ENCODE peak calls at places on chromosomes 12 and 14, in eight cellular contexts. D, Q, E, T, P, H, Z and F are unnamed samples.

GRCh38 chr14:104214411-104214810 is 76.0 kb downstream of the KIF26A start:
- DNase-seq in Z (no peak), Q (no peak), E (no peak), P (no peak), T (no peak), H (no peak), D (no peak), F (no peak)

GRCh38 chr14:68137704-68138619 is 318.4 kb downstream of the RAD51B start:
- DNase-seq in P (peak), T (peak), D (peak), Z (peak), Q (no peak), H (no peak), E (peak), F (peak)

GRCh38 chr14:100028990-100029677 is 36.1 kb upstream of the EVL start:
- DNase-seq in Z (no peak), D (no peak), E (no peak), H (no peak), Q (no peak), P (no peak), T (peak), F (no peak)

GRCh38 chr12:114408415-114408814 is 2.5 kb upstream of the TBX5 start:
- DNase-seq in Z (no peak), D (no peak), T (no peak), E (no peak), Q (no peak), H (no peak), P (no peak), F (no peak)

GRCh38 chr12:76964784-76965571 is 86.2 kb upstream of the CSRP2 start:
- DNase-seq in Q (no peak), D (no peak), H (no peak), P (no peak), T (peak), E (no peak), Z (no peak), F (no peak)

GRCh38 chr14:68939893-68940613 is 39.0 kb downstream of the ACTN1 start:
- DNase-seq in Q (no peak), T (peak), P (no peak), E (no peak), Z (peak), H (peak), D (no peak), F (peak)

GRCh38 chr12:78328524-78328923 is 497.8 kb downstream of the NAV3 start:
- DNase-seq in T (no peak), P (no peak), E (no peak), H (no peak), D (no peak), Q (no peak), Z (no peak), F (no peak)

GRCh38 chr14:21476526-21476924 is 234 bp downstream of the RAB2B start:
- DNase-seq in Q (no peak), Z (no peak), H (no peak), E (peak), P (no peak), T (no peak), D (peak), F (peak)

GRCh38 chr14:42028607-42029006 is 421.9 kb downstream of the LRFN5 start:
- DNase-seq in T (no peak), Z (no peak), E (no peak), H (no peak), Q (no peak), P (no peak), D (no peak), F (no peak)

GRCh38 chr14:104078031-104078455 is 7.5 kb upstream of the ASPG start:
- DNase-seq in T (peak), D (peak), E (peak), P (peak), Q (peak), Z (peak), H (peak), F (no peak)

GRCh38 chr12:84508943-84509342 is 403.7 kb downstream of the SLC6A15 start:
- DNase-seq in Q (peak), P (peak), Z (no peak), H (no peak), T (no peak), D (no peak), E (no peak), F (no peak)

GRCh38 chr12:102343361-102344121 is 136.8 kb downstream of the IGF1 start:
- DNase-seq in D (no peak), Q (no peak), E (no peak), H (no peak), Z (no peak), T (no peak), P (no peak), F (no peak)

GRCh38 chr14:101237241-101237616 is 324.1 kb upstream of the DIO3 start:
- DNase-seq in P (no peak), T (no peak), H (no peak), E (no peak), D (no peak), Z (no peak), Q (no peak), F (no peak)

GRCh38 chr12:95546491-95546813 is 4.8 kb downstream of the USP44 start:
- DNase-seq in D (no peak), Z (no peak), Q (no peak), E (no peak), H (no peak), T (peak), P (no peak), F (no peak)

GRCh38 chr14:64801800-64802199 is 77.9 kb downstream of the SPTB start:
- DNase-seq in Z (no peak), D (no peak), H (no peak), T (peak), E (peak), P (peak), Q (no peak), F (no peak)

GRCh38 chr14:89621009-89621421 is 204.0 kb upstream of the FOXN3 start:
- DNase-seq in T (no peak), H (no peak), Q (no peak), Z (no peak), E (peak), D (no peak), P (no peak), F (no peak)

GRCh38 chr12:47884501-47884900 is 20.3 kb downstream of the VDR start:
- DNase-seq in E (no peak), P (no peak), Q (no peak), Z (no peak), T (no peak), H (no peak), D (no peak), F (no peak)

GRCh38 chr12:2974560-2974971 is 15.4 kb downstream of the TEAD4 start:
- DNase-seq in P (no peak), T (peak), E (no peak), Z (no peak), Q (no peak), H (no peak), D (no peak), F (no peak)

GRCh38 chr12:86331457-86331856 is 75.3 kb upstream of the MGAT4C start:
- DNase-seq in P (no peak), T (no peak), Q (no peak), Z (no peak), H (no peak), E (no peak), D (no peak), F (no peak)

GRCh38 chr12:6684609-6685008 is 4.6 kb downstream of the ZNF384 start:
- DNase-seq in E (peak), Q (no peak), P (peak), Z (no peak), H (no peak), D (peak), T (peak), F (no peak)

GRCh38 chr14:27256805-27257204 is 659.0 kb upstream of the NOVA1 start:
- DNase-seq in Q (no peak), D (no peak), P (no peak), E (no peak), T (no peak), Z (no peak), H (no peak), F (no peak)

GRCh38 chr12:120712654-120713053 is 2.4 kb downstream of the UNC119B start:
- DNase-seq in D (no peak), E (no peak), Z (no peak), P (no peak), Q (no peak), H (no peak), T (no peak), F (no peak)

GRCh38 chr12:70774055-70774454 is 136.8 kb upstream of the PTPRB start:
- DNase-seq in E (no peak), Q (no peak), P (peak), T (no peak), Z (peak), H (no peak), D (no peak), F (no peak)

GRCh38 chr12:106892075-106892474 is 63.6 kb upstream of the TMEM263 start:
- DNase-seq in T (no peak), Z (no peak), Q (no peak), E (no peak), D (no peak), H (no peak), P (no peak), F (no peak)

GRCh38 chr12:32834122-32834521 is 62.5 kb downstream of the PKP2 start:
- DNase-seq in Q (no peak), D (no peak), H (no peak), P (no peak), E (no peak), T (no peak), Z (no peak), F (no peak)

GRCh38 chr12:93390565-93391297 is 13.0 kb downstream of the NUDT4 start:
- DNase-seq in Z (no peak), D (no peak), P (no peak), Q (no peak), E (no peak), T (no peak), H (no peak), F (no peak)

GRCh38 chr14:101554991-101555668 is 6.2 kb upstream of the DIO3 start:
- DNase-seq in E (no peak), Q (no peak), P (no peak), D (no peak), H (no peak), T (no peak), Z (no peak), F (no peak)

GRCh38 chr12:47033797-47034555 is 45.4 kb upstream of the PCED1B start:
- DNase-seq in P (no peak), E (no peak), T (no peak), Z (no peak), H (no peak), D (no peak), Q (no peak), F (no peak)

GRCh38 chr12:106240821-106241220 is 7.0 kb downstream of the CKAP4 start:
- DNase-seq in Z (no peak), H (no peak), Q (no peak), D (no peak), E (no peak), T (no peak), P (no peak), F (no peak)

GRCh38 chr14:104509673-104510072 is 69.9 kb upstream of the C14orf180 start:
- DNase-seq in P (no peak), D (no peak), H (no peak), E (no peak), T (peak), Z (no peak), Q (no peak), F (no peak)

GRCh38 chr12:12819752-12820311 is 6.7 kb downstream of the DDX47 start:
- DNase-seq in H (no peak), Z (peak), Q (no peak), T (no peak), D (no peak), E (no peak), P (no peak), F (peak)

GRCh38 chr12:108356902-108357806 is 18.0 kb upstream of the CMKLR1 start:
- DNase-seq in Z (no peak), P (no peak), T (no peak), H (no peak), D (no peak), E (no peak), Q (no peak), F (no peak)

GRCh38 chr12:119843100-119843499 is 34.0 kb downstream of the CIT start:
- DNase-seq in Q (no peak), E (no peak), Z (peak), D (no peak), T (no peak), H (no peak), P (no peak), F (no peak)

GRCh38 chr12:131066207-131066885 is 112.6 kb downstream of the ADGRD1 start:
- DNase-seq in Z (no peak), Q (no peak), H (no peak), P (no peak), T (no peak), E (no peak), D (no peak), F (no peak)

GRCh38 chr14:82385043-82385442 is 851.4 kb upstream of the SEL1L start:
- DNase-seq in H (no peak), P (no peak), Z (no peak), D (no peak), T (no peak), Q (peak), E (no peak), F (no peak)